ENCODE peak calls at places on chromosomes 3 and 15, in nine cellular contexts. J is cardiac muscle cell, O is Panc1, I is PC-3, H is AG04450, E is DND-41, Q is endodermal cell, Y is colonic mucosa, R is esophagus muscularis mucosa. D is an unnamed sample.

GRCh38 chr15:74444106-74445062 is 10.6 kb upstream of the SEMA7A start:
- DNase-seq in E (no peak), J (no peak), I (no peak), O (no peak), R (no peak), Y (no peak), H (no peak), Q (no peak), D (no peak)

GRCh38 chr3:109863701-109864100 is 526.4 kb upstream of the DPPA4 start:
- DNase-seq in Y (no peak), E (no peak), J (no peak), Q (no peak), I (peak), H (no peak), R (no peak), O (no peak), D (no peak)

GRCh38 chr3:168865022-168865551 is 769.4 kb upstream of the GOLIM4 start:
- DNase-seq in Y (peak), H (no peak), Q (no peak), E (no peak), J (peak), R (no peak), I (peak), O (no peak), D (no peak)

GRCh38 chr15:73570355-73571032 is 62.7 kb downstream of the NPTN start:
- DNase-seq in R (no peak), Y (no peak), O (no peak), E (no peak), I (no peak), Q (no peak), J (no peak), H (no peak), D (no peak)

GRCh38 chr15:64452988-64453688 is 7.2 kb upstream of the ZNF609 start:
- DNase-seq in I (no peak), Q (no peak), J (peak), O (no peak), R (no peak), Y (no peak), E (no peak), H (no peak), D (peak)

GRCh38 chr3:4757056-4757948 is 221.9 kb upstream of the BHLHE40 start:
- DNase-seq in J (no peak), Y (no peak), H (no peak), E (no peak), O (no peak), R (no peak), Q (no peak), I (no peak), D (no peak)

GRCh38 chr3:129310111-129310601 is 31.5 kb downstream of the HMCES start:
- DNase-seq in J (no peak), Y (no peak), H (no peak), Q (peak), R (no peak), I (peak), E (no peak), O (no peak), D (no peak)

GRCh38 chr15:89967892-89968291 is 33.2 kb upstream of the ZNF710 start:
- DNase-seq in Q (no peak), E (no peak), R (no peak), I (no peak), J (no peak), H (no peak), O (no peak), Y (no peak), D (no peak)

GRCh38 chr3:131812433-131812832 is 222.4 kb downstream of the CPNE4 start:
- DNase-seq in E (no peak), H (no peak), I (peak), O (no peak), Y (no peak), J (no peak), Q (no peak), R (no peak), D (no peak)

GRCh38 chr3:95905182-95905581 is 909.2 kb upstream of the EPHA6 start:
- DNase-seq in J (no peak), Q (no peak), R (no peak), O (no peak), H (no peak), I (peak), Y (no peak), E (no peak), D (no peak)

GRCh38 chr3:38655708-38656300 is 6.3 kb upstream of the SCN5A start:
- DNase-seq in R (peak), E (peak), O (no peak), I (peak), Y (no peak), Q (peak), J (peak), H (peak), D (peak)

GRCh38 chr3:133572158-133573053 is 1.1 kb upstream of the CDV3 start:
- DNase-seq in Y (no peak), Q (no peak), J (peak), R (no peak), E (no peak), H (no peak), I (no peak), O (no peak), D (no peak)

GRCh38 chr3:183895296-183895695 is 10.6 kb upstream of the PARL start:
- DNase-seq in E (peak), H (peak), R (no peak), J (peak), Q (peak), O (peak), I (peak), Y (no peak), D (no peak)

GRCh38 chr3:84961492-84962255 is 2.9 kb downstream of the CADM2 start:
- DNase-seq in R (no peak), O (no peak), Q (peak), E (no peak), J (no peak), H (no peak), I (no peak), Y (no peak), D (peak)

GRCh38 chr15:40927497-40928346 is 1.4 kb upstream of the DLL4 start:
- DNase-seq in H (no peak), E (peak), I (no peak), J (no peak), Y (peak), R (no peak), Q (no peak), O (no peak), D (peak)

GRCh38 chr3:136366289-136366688 is 116.1 kb downstream of the PCCB start:
- DNase-seq in O (no peak), Y (no peak), I (no peak), H (peak), J (peak), R (no peak), Q (no peak), E (no peak), D (no peak)

GRCh38 chr15:93302080-93302765 is 213.2 kb upstream of the RGMA start:
- DNase-seq in Y (no peak), O (no peak), R (peak), H (no peak), J (no peak), Q (no peak), E (no peak), I (no peak), D (no peak)

GRCh38 chr3:122991236-122991985 is 36.2 kb downstream of the SEMA5B start:
- DNase-seq in Y (no peak), R (no peak), I (no peak), Q (no peak), O (no peak), E (no peak), J (no peak), H (no peak), D (no peak)

GRCh38 chr3:141303481-141304223 is 64.7 kb upstream of the ZBTB38 start:
- DNase-seq in Q (peak), H (peak), E (peak), J (peak), Y (peak), I (peak), O (peak), R (no peak), D (peak)

GRCh38 chr3:161508852-161509477 is 12.4 kb downstream of the OTOL1 start:
- DNase-seq in H (no peak), R (no peak), J (no peak), Q (no peak), O (no peak), I (peak), Y (no peak), E (no peak), D (no peak)

GRCh38 chr3:123110238-123110952 is 43.6 kb downstream of the PDIA5 start:
- DNase-seq in Q (no peak), E (peak), O (no peak), I (no peak), R (no peak), H (no peak), Y (no peak), J (no peak), D (peak)

GRCh38 chr3:148950806-148951205 is 40.5 kb upstream of the GYG1 start:
- DNase-seq in I (peak), O (no peak), J (no peak), E (no peak), H (no peak), Q (no peak), Y (no peak), R (no peak), D (no peak)

GRCh38 chr3:119015942-119016341 is 18.7 kb downstream of the IGSF11 start:
- DNase-seq in Q (peak), I (no peak), E (no peak), O (no peak), R (no peak), H (no peak), J (no peak), Y (no peak), D (no peak)

GRCh38 chr3:159763466-159764210 is 225.0 kb upstream of the IL12A start:
- DNase-seq in I (peak), O (peak), Y (peak), H (peak), R (no peak), Q (peak), E (no peak), J (peak), D (peak)

DNA sequence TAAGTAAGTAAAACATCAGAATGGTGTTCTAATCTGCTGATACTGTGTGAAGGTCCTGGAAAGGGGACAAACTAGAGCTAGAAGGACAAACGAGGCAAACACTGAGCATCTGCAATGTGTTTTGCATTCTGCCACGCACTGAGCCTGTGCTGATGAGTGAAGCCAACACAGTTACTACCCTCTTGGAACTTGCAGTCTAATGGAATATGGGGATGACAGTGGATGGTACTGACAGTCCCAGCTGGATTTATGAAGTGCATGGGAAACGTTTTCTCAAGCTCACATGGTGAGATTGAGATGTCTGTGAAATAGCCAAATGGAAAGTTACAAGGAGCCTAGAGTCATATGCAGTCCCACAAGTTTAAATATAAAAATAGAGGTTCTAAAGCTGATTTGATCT is 86.6 kb downstream of the FOXB1 start:
- DNase-seq in H (no peak), Q (no peak), J (no peak), O (no peak), Y (no peak), I (no peak), E (no peak), R (no peak), D (no peak)
- H3K4me3 ChIP-seq in H (no peak), Q (no peak), J (no peak), O (no peak), Y (no peak), I (no peak), E (no peak), R (no peak), D (no peak)

GRCh38 chr3:114600571-114600970 is 306.7 kb downstream of the TIGIT start:
- DNase-seq in J (no peak), Y (no peak), H (no peak), R (no peak), I (no peak), O (no peak), E (no peak), Q (no peak), D (no peak)

GRCh38 chr3:114596147-114596546 is 302.3 kb downstream of the TIGIT start:
- DNase-seq in I (no peak), H (no peak), O (no peak), Y (no peak), R (no peak), Q (no peak), E (no peak), J (no peak), D (no peak)

GRCh38 chr3:114595521-114596028 is 301.7 kb downstream of the TIGIT start:
- DNase-seq in I (no peak), E (no peak), R (no peak), Y (no peak), H (no peak), Q (no peak), J (no peak), O (no peak), D (no peak)

DNA sequence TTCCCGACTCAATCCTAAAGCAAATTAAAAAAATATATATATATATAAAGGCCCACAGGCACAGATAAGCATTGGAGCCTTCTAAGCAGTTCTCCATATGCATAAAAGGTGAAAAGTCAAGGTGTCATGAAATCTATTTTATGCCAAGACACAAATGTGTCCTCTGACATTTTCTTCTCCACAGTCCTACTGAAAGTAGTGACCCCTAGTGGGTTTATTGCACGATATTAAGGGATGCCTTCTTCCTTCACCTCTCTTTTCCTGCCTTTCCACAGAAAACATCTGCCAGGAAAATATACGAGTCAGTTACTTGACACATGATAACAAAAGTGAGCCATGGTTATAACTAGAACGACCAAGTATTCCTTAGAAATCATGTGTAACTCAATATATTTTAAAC is 303.2 kb downstream of the TIGIT start:
- DNase-seq in H (no peak), J (peak), R (no peak), O (no peak), I (peak), Y (no peak), Q (no peak), E (no peak), D (no peak)
- TF ChIP-seq CTCF in H (peak), J (peak), R (no peak), O (no peak), I (peak), Y (no peak), Q (peak), E (no peak), D (no peak)

DNA sequence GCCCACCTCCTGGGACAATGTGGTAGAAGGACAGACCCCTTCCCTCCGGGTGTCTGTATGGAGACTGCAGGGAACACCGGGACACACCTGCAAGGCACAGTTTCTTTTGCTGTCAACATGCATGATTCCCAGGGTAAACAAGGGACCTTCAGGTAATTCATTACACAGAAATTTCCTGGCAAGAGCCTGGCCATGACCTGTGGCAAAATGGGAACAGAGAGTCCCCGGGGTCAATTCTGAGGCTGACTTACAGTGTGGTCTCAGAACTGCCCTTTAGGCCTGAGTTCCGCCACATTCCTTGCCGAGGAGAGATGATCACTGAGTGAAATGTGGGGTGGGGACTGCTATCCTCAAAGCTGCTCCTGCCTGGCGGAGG is 6.3 kb downstream of the STARD5 start:
- DNase-seq in O (no peak), Y (no peak), E (no peak), Q (no peak), R (no peak), I (no peak), H (no peak), J (no peak), D (no peak)
- H3K27ac ChIP-seq in O (no peak), Y (no peak), E (no peak), Q (no peak), R (no peak), I (no peak), H (no peak), J (no peak), D (no peak)

DNA sequence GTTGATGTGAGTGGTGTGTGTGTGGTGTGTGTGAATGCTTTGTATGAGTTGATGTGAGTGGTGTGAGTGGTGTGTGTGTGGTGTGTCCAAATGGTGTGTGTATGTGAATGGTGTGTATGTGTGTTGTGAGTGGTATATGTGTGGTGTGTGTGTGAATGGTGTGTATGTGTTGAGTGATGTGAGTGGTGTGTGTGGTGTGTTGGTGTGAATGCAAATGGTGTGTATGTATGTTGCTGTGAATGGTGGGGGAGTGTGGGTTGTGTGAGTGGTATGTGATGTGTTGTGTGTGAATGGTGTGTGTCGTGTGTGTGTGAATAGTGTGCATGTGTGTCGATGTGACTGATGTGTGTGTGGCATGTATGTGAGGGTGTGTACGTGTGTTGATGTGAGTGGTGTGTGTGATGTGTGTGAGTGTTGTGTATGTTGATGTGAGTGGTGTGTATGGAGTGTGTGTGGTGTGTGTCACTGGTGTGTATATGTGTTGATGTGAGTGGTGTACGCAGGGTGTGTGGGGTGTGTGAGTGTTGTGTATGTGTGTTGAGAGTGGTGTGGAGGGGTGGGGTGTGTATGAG is 40.6 kb downstream of the ARNT2 start:
- DNase-seq in O (no peak), I (no peak), E (no peak), Q (no peak), J (no peak), H (no peak), R (no peak), Y (no peak), D (no peak)
- H3K4me3 ChIP-seq in O (no peak), I (no peak), E (no peak), Q (no peak), J (no peak), H (no peak), R (no peak), Y (no peak), D (no peak)

GRCh38 chr3:114446605-114447004 is 152.8 kb downstream of the TIGIT start:
- DNase-seq in Q (no peak), E (no peak), R (no peak), I (no peak), Y (no peak), J (no peak), H (no peak), O (no peak), D (no peak)

GRCh38 chr3:114445233-114445632 is 151.4 kb downstream of the TIGIT start:
- DNase-seq in Y (no peak), Q (no peak), H (no peak), O (no peak), I (no peak), R (no peak), J (no peak), E (no peak), D (no peak)

GRCh38 chr3:114449271-114450007 is 155.6 kb downstream of the TIGIT start:
- DNase-seq in Y (no peak), J (no peak), H (no peak), O (no peak), E (no peak), R (no peak), Q (no peak), I (no peak), D (no peak)

GRCh38 chr3:114447950-114448479 is 154.2 kb downstream of the TIGIT start:
- DNase-seq in I (no peak), Q (no peak), Y (no peak), E (no peak), O (no peak), J (no peak), H (no peak), R (no peak), D (no peak)

GRCh38 chr3:114447545-114447944 is 153.7 kb downstream of the TIGIT start:
- DNase-seq in I (no peak), J (no peak), Q (no peak), R (no peak), Y (no peak), H (no peak), E (no peak), O (no peak), D (no peak)
- TF ChIP-seq CTCF in I (no peak), J (no peak), Q (no peak), R (no peak), Y (no peak), H (no peak), E (no peak), O (no peak), D (no peak)

DNA sequence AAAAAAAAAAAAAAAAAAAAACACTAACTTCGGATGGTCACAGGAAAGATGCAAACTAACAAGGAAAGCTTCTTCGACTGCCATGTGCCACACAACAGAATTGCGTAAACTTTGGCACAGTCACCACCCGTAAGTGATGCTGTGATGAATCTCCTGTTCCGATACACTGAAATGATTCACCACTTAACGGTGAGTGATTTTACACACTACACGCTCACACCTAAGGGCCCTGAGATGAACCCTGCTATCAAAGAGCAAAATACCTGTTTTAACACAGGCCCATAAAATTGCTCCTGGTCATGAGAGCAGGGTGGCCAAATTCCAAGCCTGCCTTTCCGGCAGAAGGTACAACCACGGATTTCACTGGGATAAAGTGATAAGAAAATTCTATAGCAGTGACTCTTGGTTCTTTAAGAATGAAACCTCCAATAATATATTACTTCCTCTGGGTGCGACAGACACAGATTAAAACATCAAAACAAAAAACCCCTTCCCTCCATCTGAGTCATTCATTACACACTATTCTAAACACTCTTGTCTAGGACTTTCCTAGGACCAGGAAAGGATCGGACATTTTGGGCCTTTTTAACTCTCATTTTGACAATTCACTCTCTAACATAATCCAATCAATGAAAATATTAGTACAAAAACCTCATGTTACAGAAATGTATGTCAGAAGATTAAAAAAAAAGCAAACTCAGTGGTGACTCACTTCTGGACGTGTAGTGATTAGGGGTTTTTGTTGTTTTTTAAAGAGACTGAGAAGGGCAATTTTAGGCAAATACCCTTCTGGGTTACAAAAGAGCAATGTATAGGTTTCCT is 28.3 kb downstream of the LRIG1 start:
- DNase-seq in H (no peak), Q (no peak), J (peak), R (no peak), O (no peak), I (peak), E (no peak), Y (peak), D (no peak)
- H3K27ac ChIP-seq in H (peak), Q (no peak), J (no peak), R (peak), O (no peak), I (peak), E (no peak), Y (peak), D (no peak)

DNA sequence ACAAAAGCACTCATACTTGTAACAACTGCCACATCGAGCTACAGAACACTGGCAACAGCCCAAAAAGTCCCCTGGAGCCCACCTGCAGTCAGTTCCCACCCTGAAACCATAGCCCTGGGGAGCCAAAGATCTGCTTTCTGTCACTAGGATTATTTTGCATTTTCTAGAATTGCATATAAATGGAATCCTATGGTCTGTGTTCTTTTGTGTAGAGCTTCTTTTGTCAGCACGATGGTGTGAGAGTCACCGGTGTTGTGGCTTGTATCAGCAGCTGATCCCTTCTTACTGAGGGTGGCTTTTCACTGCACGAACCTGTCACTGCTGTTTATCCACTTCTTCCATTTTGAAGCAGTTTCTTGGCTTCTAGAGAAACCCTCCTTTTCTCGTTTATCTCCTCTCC is 60.1 kb upstream of the PRR23E start:
- DNase-seq in E (no peak), R (no peak), Y (no peak), Q (peak), J (no peak), I (no peak), O (no peak), H (no peak), D (no peak)
- H3K4me3 ChIP-seq in E (no peak), R (no peak), Y (no peak), Q (no peak), J (no peak), I (no peak), O (no peak), H (no peak), D (no peak)